ENCODE peak calls at places on chromosomes 5 and 9, in seven cellular contexts. One of them, this sample, is unnamed.

GRCh38 chr9:36165766-36166149 is 3.4 kb upstream of the CCIN start:
- DNase-seq in stimulated activated CD8-positive, alpha-beta memory T cell treated with anti-CD3 and anti-CD28 coated beads, Interleukin-15, amount 100 ng/mL, for 4 hours: no peak
- DNase-seq in Ammon's horn: peak
- DNase-seq in AG09309: no peak
- DNase-seq in breast epithelium: no peak
- DNase-seq in activated naive CD4-positive, alpha-beta T cell: no peak
- DNase-seq in foreskin fibroblast: peak
- DNase-seq in this sample: no peak

GRCh38 chr9:137216188-137216965 is 5.7 kb downstream of the RNF208 start:
- DNase-seq in stimulated activated CD8-positive, alpha-beta memory T cell treated with anti-CD3 and anti-CD28 coated beads, Interleukin-15, amount 100 ng/mL, for 4 hours: no peak
- DNase-seq in activated naive CD4-positive, alpha-beta T cell: no peak
- DNase-seq in foreskin fibroblast: no peak
- DNase-seq in Ammon's horn: no peak
- DNase-seq in AG09309: no peak
- DNase-seq in breast epithelium: no peak
- DNase-seq in this sample: no peak

GRCh38 chr5:179168636-179169035 is 108.5 kb downstream of the ZNF354C start:
- DNase-seq in foreskin fibroblast: no peak
- DNase-seq in AG09309: no peak
- DNase-seq in activated naive CD4-positive, alpha-beta T cell: no peak
- DNase-seq in Ammon's horn: no peak
- DNase-seq in stimulated activated CD8-positive, alpha-beta memory T cell treated with anti-CD3 and anti-CD28 coated beads, Interleukin-15, amount 100 ng/mL, for 4 hours: no peak
- DNase-seq in breast epithelium: no peak
- DNase-seq in this sample: no peak

GRCh38 chr5:168721354-168721753 is 142.2 kb upstream of the PANK3 start:
- DNase-seq in Ammon's horn: no peak
- DNase-seq in AG09309: no peak
- DNase-seq in stimulated activated CD8-positive, alpha-beta memory T cell treated with anti-CD3 and anti-CD28 coated beads, Interleukin-15, amount 100 ng/mL, for 4 hours: no peak
- DNase-seq in activated naive CD4-positive, alpha-beta T cell: no peak
- DNase-seq in breast epithelium: no peak
- DNase-seq in foreskin fibroblast: no peak
- DNase-seq in this sample: no peak

GRCh38 chr9:130352081-130352480 is 86.5 kb downstream of the HMCN2 start:
- DNase-seq in AG09309: no peak
- DNase-seq in stimulated activated CD8-positive, alpha-beta memory T cell treated with anti-CD3 and anti-CD28 coated beads, Interleukin-15, amount 100 ng/mL, for 4 hours: no peak
- DNase-seq in activated naive CD4-positive, alpha-beta T cell: no peak
- DNase-seq in foreskin fibroblast: no peak
- DNase-seq in Ammon's horn: no peak
- DNase-seq in breast epithelium: no peak
- DNase-seq in this sample: no peak

GRCh38 chr5:175778951-175779475 is 92.4 kb upstream of the CPLX2 start:
- DNase-seq in foreskin fibroblast: no peak
- DNase-seq in activated naive CD4-positive, alpha-beta T cell: no peak
- DNase-seq in breast epithelium: peak
- DNase-seq in AG09309: no peak
- DNase-seq in stimulated activated CD8-positive, alpha-beta memory T cell treated with anti-CD3 and anti-CD28 coated beads, Interleukin-15, amount 100 ng/mL, for 4 hours: no peak
- DNase-seq in Ammon's horn: peak
- DNase-seq in this sample: no peak

GRCh38 chr9:2390028-2390427 is 231.6 kb upstream of the VLDLR start:
- DNase-seq in activated naive CD4-positive, alpha-beta T cell: no peak
- DNase-seq in foreskin fibroblast: no peak
- DNase-seq in Ammon's horn: no peak
- DNase-seq in AG09309: no peak
- DNase-seq in stimulated activated CD8-positive, alpha-beta memory T cell treated with anti-CD3 and anti-CD28 coated beads, Interleukin-15, amount 100 ng/mL, for 4 hours: no peak
- DNase-seq in breast epithelium: peak
- DNase-seq in this sample: no peak

GRCh38 chr9:131810351-131811170 is 70.7 kb upstream of the RAPGEF1 start:
- DNase-seq in Ammon's horn: no peak
- DNase-seq in AG09309: no peak
- DNase-seq in breast epithelium: no peak
- DNase-seq in foreskin fibroblast: no peak
- DNase-seq in stimulated activated CD8-positive, alpha-beta memory T cell treated with anti-CD3 and anti-CD28 coated beads, Interleukin-15, amount 100 ng/mL, for 4 hours: no peak
- DNase-seq in activated naive CD4-positive, alpha-beta T cell: no peak
- DNase-seq in this sample: no peak

GRCh38 chr5:76204713-76205112 is 121.5 kb downstream of the SV2C start:
- DNase-seq in breast epithelium: peak
- DNase-seq in stimulated activated CD8-positive, alpha-beta memory T cell treated with anti-CD3 and anti-CD28 coated beads, Interleukin-15, amount 100 ng/mL, for 4 hours: no peak
- DNase-seq in activated naive CD4-positive, alpha-beta T cell: no peak
- DNase-seq in AG09309: no peak
- DNase-seq in Ammon's horn: peak
- DNase-seq in foreskin fibroblast: no peak
- DNase-seq in this sample: no peak

GRCh38 chr5:27217160-27217956 is 179.0 kb upstream of the CDH9 start:
- DNase-seq in Ammon's horn: no peak
- DNase-seq in AG09309: no peak
- DNase-seq in foreskin fibroblast: no peak
- DNase-seq in activated naive CD4-positive, alpha-beta T cell: no peak
- DNase-seq in stimulated activated CD8-positive, alpha-beta memory T cell treated with anti-CD3 and anti-CD28 coated beads, Interleukin-15, amount 100 ng/mL, for 4 hours: no peak
- DNase-seq in breast epithelium: no peak
- DNase-seq in this sample: no peak

GRCh38 chr9:3848445-3849114 is 322.8 kb upstream of the RFX3 start:
- DNase-seq in AG09309: no peak
- DNase-seq in breast epithelium: peak
- DNase-seq in Ammon's horn: no peak
- DNase-seq in stimulated activated CD8-positive, alpha-beta memory T cell treated with anti-CD3 and anti-CD28 coated beads, Interleukin-15, amount 100 ng/mL, for 4 hours: no peak
- DNase-seq in foreskin fibroblast: peak
- DNase-seq in activated naive CD4-positive, alpha-beta T cell: no peak
- DNase-seq in this sample: no peak

GRCh38 chr9:13860019-13860418 is 453.9 kb downstream of the NFIB start:
- DNase-seq in Ammon's horn: no peak
- DNase-seq in breast epithelium: no peak
- DNase-seq in AG09309: no peak
- DNase-seq in activated naive CD4-positive, alpha-beta T cell: no peak
- DNase-seq in stimulated activated CD8-positive, alpha-beta memory T cell treated with anti-CD3 and anti-CD28 coated beads, Interleukin-15, amount 100 ng/mL, for 4 hours: no peak
- DNase-seq in foreskin fibroblast: peak
- DNase-seq in this sample: no peak

This sample was measured in HS-5.